ENCODE peak calls at places on chromosomes 11 and 22, in seven cellular contexts. K is H1, T is vagina, U is sigmoid colon, B is HL-60, E is endothelial cell of umbilical vein, F is HCT116. J is an unnamed sample.

GRCh38 chr11:115544422-115544821 is 40.2 kb upstream of the CADM1 start:
- DNase-seq in K (no peak), T (no peak), U (no peak), B (no peak), E (no peak), F (no peak), J (no peak)

GRCh38 chr22:20589614-20590476 is 82.4 kb downstream of the MED15 start:
- DNase-seq in K (no peak), T (no peak), U (no peak), B (no peak), E (no peak), F (no peak), J (no peak)

GRCh38 chr22:38163844-38164577 is 17.6 kb downstream of the PLA2G6 start:
- DNase-seq in K (no peak), T (no peak), U (peak), B (no peak), E (no peak), F (no peak), J (no peak)

GRCh38 chr11:75356613-75357012 is 5.2 kb upstream of the ARRB1 start:
- DNase-seq in K (no peak), T (no peak), U (no peak), B (no peak), E (peak), F (no peak), J (no peak)

GRCh38 chr11:79902493-79902892 is 461.7 kb upstream of the TENM4 start:
- DNase-seq in K (no peak), T (no peak), U (no peak), B (no peak), E (no peak), F (no peak), J (no peak)

GRCh38 chr11:46345881-46346484 is 1.3 kb upstream of the DGKZ start:
- DNase-seq in K (no peak), T (no peak), U (no peak), B (no peak), E (no peak), F (no peak), J (no peak)

GRCh38 chr11:121070951-121071350 is 30.1 kb upstream of the TECTA start:
- DNase-seq in K (no peak), T (no peak), U (no peak), B (no peak), E (peak), F (no peak), J (no peak)

GRCh38 chr11:117220568-117220967 is 11.3 kb downstream of the PCSK7 start:
- DNase-seq in K (no peak), T (no peak), U (peak), B (no peak), E (no peak), F (no peak), J (no peak)

GRCh38 chr11:12723410-12724297 is 49.4 kb downstream of the TEAD1 start:
- DNase-seq in K (no peak), T (no peak), U (no peak), B (no peak), E (peak), F (peak), J (peak)

GRCh38 chr11:33475999-33476398 is 218.8 kb downstream of the HIPK3 start:
- DNase-seq in K (no peak), T (no peak), U (no peak), B (no peak), E (peak), F (no peak), J (peak)

GRCh38 chr11:76768091-76769047 is 14.8 kb upstream of the TSKU start:
- DNase-seq in K (no peak), T (no peak), U (peak), B (peak), E (peak), F (no peak), J (peak)

GRCh38 chr11:120413480-120413879 is 77.3 kb downstream of the ARHGEF12 start:
- DNase-seq in K (no peak), T (no peak), U (no peak), B (no peak), E (no peak), F (no peak), J (no peak)

GRCh38 chr11:73387594-73388021 is 11.4 kb downstream of the RELT start:
- DNase-seq in K (no peak), T (no peak), U (no peak), B (no peak), E (no peak), F (no peak), J (no peak)

DNA sequence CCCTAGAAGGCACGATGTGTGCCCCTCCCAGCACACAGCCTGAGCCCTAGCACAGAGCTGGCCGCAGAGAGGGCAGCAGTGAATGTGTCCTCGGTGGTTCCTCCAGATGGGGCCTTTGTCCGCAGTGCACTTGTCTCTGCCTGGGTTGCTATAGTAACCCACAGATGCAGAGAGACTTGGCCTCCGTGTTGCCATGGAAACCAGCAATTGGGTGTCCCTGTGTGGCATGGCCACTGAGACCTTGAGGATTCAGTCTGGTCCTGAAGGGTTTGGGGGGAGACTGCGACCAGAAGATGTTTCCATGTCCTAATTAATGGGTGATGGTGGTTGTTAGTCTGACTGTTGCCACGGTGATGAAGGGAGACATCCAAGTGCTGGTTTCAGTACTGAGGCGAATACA is 42.6 kb upstream of the TUB start:
- DNase-seq in K (no peak), T (peak), U (no peak), B (no peak), E (no peak), F (no peak), J (no peak)
- H3K4me3 ChIP-seq in K (no peak), T (no peak), U (no peak), B (no peak), E (no peak), F (no peak), J (no peak)

DNA sequence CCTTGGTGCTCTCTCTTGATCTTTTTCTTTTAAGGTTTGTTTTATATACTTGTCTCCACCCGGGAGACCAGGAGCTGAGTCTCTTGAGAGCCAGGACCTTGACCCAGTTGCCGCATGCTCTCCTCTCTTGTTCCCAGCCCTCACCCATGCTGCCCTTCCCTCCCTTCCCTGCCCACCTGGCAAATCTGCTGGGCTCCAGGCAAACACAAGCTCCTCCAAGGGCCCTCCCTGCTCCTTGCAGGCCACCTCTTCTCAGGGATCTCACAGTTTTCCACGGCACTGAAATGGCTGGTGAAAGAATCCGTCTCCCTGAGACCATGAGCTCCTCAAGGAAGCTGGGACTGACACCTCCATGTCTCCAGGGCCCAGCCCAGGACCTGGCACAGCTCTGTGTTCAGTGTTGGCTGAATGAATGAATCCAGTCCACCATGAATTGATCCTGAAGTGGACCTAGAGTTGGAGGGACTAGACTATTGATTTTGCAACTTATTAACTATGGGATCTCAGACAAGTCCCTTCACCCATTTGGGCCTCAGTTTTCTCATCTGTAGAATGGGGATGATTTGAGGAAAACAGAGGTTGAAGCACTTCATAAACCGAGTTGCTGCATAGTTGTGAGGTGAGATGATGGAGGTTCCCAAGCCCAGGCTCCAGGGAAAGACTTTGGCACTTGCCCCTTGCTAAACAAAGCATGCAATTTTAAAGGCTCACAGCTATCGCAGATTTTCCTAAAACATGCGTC is 25.1 kb upstream of the FBLN1 start:
- DNase-seq in K (no peak), T (no peak), U (no peak), B (no peak), E (no peak), F (no peak), J (no peak)
- TF ChIP-seq CTCF in K (no peak), T (no peak), U (no peak), B (no peak), E (no peak), F (no peak), J (no peak)

GRCh38 chr11:66625752-66626149 is 9.3 kb downstream of the RBM14 start:
- DNase-seq in K (no peak), T (no peak), U (no peak), B (no peak), E (no peak), F (no peak), J (no peak)
- TF ChIP-seq POLR2AphosphoS5 in K (peak), T (no peak), U (no peak), B (no peak), E (no peak), F (no peak), J (no peak)

GRCh38 chr11:65051389-65051858 is 6.9 kb downstream of the NAALADL1 start:
- DNase-seq in K (no peak), T (no peak), U (no peak), B (no peak), E (no peak), F (no peak), J (no peak)

GRCh38 chr11:65055538-65055937 is 2.8 kb downstream of the NAALADL1 start:
- DNase-seq in K (no peak), T (no peak), U (no peak), B (no peak), E (no peak), F (no peak), J (no peak)

GRCh38 chr11:65056999-65057398 is 1.4 kb downstream of the NAALADL1 start:
- DNase-seq in K (no peak), T (no peak), U (no peak), B (no peak), E (no peak), F (no peak), J (no peak)

GRCh38 chr11:65057526-65057925 is 827 bp downstream of the NAALADL1 start:
- DNase-seq in K (no peak), T (no peak), U (no peak), B (no peak), E (no peak), F (no peak), J (no peak)

GRCh38 chr11:65053826-65054503 is 4.4 kb downstream of the NAALADL1 start:
- DNase-seq in K (no peak), T (no peak), U (no peak), B (no peak), E (no peak), F (no peak), J (no peak)
- H3K4me3 ChIP-seq in K (no peak), T (no peak), U (no peak), B (no peak), E (no peak), F (no peak), J (no peak)

DNA sequence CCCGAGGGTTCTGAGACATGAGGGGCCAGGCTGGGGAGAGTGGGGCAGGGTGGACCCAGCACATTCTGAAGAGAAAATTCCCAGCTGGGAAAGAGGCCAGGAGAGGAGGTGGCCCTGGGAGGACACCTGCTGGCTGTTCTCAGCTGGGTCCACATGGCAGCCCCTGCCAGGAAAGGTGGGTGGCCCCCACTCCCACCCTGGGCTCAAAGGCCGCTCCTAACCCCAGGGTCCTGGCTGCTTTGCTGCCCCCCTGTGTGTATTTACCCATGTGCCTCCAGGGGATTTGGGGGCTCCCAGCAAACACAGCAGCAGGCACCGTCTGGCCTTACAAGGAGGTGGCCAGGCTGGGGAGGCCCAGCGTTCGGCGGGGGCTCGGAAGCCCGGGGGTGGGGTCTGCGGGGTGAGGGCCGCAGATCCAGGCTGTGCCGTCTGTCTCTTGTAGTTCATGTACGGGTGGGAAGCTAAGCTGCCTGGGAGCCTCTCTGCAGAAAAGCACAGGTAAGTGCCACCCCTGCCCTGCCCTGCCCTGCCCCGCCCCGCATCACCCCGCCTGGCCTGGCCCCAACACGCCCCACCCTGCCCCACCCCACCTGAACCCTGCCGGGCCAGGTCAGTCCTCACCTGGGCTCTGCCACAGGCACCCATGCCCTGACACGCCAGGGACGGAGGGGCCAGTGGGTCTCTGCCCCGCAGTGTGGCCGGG is 10.6 kb downstream of the MUC5B start:
- DNase-seq in K (no peak), T (no peak), U (peak), B (no peak), E (no peak), F (no peak), J (no peak)
- TF ChIP-seq CTCF in K (no peak), T (no peak), U (no peak), B (no peak), E (no peak), F (peak), J (peak)

DNA sequence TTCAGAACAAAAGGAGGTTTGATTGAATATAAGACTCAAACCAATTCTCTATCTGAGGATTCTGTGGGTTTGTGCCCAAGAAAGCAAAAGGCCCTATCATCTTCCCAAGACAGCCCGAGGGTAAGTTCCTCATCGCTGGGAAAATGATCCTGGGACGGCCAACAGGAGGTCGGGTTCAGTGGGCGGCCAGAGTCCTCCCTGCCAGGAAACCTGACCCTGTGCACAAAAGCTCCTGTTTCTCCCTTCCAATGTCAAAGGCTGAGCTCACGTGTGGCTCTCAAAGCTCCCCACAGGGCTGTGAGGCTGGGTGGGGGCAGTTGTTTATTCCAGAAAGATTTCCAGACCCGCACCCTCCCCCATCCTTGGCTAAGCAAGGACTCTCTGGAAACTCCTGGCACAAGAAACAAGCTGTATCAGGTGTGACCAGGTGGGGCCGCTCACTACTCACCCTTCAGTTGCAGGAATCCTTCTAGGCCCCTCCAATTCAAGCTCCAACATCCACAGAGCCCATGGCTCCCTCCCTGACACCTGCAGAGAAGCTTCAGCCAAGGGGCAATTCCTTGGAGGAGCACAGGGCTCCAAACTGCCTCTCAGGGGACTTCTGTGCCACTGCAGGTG is 131.9 kb downstream of the SHANK2 start:
- DNase-seq in K (peak), T (no peak), U (no peak), B (no peak), E (no peak), F (peak), J (peak)
- TF ChIP-seq POLR2AphosphoS5 in K (no peak), T (no peak), U (no peak), B (no peak), E (no peak), F (no peak), J (no peak)

GRCh38 chr22:46971776-46972150 is 209.3 kb downstream of the TBC1D22A start:
- DNase-seq in K (no peak), T (no peak), U (peak), B (no peak), E (no peak), F (no peak), J (no peak)
- H3K4me3 ChIP-seq in K (no peak), T (no peak), U (no peak), B (no peak), E (no peak), F (no peak), J (no peak)

DNA sequence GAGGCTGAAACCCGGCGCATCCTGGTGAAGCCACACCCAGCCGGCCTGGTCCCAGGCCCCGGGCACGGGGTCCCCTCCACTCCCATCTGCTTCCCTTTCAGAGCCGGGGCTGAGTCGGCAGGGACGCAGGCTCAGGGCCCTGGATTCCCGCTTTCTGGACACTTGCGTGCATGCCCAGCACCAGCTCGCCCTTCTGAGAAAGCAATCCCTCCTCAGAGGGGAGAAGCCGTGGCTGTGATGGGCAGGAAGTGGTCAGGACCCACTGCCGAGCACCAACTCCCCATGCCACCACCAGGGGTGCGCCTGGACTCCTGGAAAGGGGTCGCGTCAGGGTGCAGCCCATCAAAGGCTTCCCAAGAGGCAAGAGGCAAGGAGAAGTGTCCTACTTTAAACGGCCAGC is 15.1 kb downstream of the CDKN1C start:
- DNase-seq in K (no peak), T (no peak), U (no peak), B (no peak), E (no peak), F (no peak), J (no peak)
- TF ChIP-seq CTCF in K (peak), T (no peak), U (no peak), B (no peak), E (no peak), F (no peak), J (no peak)